ENCODE peak calls at places on chromosomes 12 and 14, in nine cellular contexts. J, F, E, V, L, Z, R, U and X are unnamed samples.
A peak's percentile ranks its signal among the peaks of the same experiment; 100 is the strongest.

GRCh38 chr14:68736519-68736918 is 56.3 kb downstream of the ZFP36L1 start:
- DNase-seq in J (no peak), F (no peak), E (no peak), V (no peak), L (no peak), Z (no peak), R (no peak), U (no peak), X (no peak)

GRCh38 chr14:80223696-80224465 is 12.6 kb upstream of the DIO2 start:
- DNase-seq in J (no peak), F (no peak), E (no peak), V (no peak), L (no peak), Z (no peak), R (no peak), U (no peak), X (no peak)

GRCh38 chr14:76293923-76294322 is 82.0 kb upstream of the ESRRB start:
- DNase-seq in J (no peak), F (peak; percentile 49), E (no peak), V (no peak), L (no peak), Z (no peak), R (no peak), U (no peak), X (no peak)

GRCh38 chr12:98329589-98329988 is 185.8 kb upstream of the TMPO start:
- DNase-seq in J (no peak), F (no peak), E (no peak), V (no peak), L (no peak), Z (no peak), R (no peak), U (no peak), X (no peak)

GRCh38 chr12:78189656-78190055 is 359.0 kb downstream of the NAV3 start:
- DNase-seq in J (no peak), F (no peak), E (no peak), V (no peak), L (no peak), Z (no peak), R (no peak), U (no peak), X (no peak)

GRCh38 chr12:10919809-10920208 is 9.2 kb upstream of the PRH2 start:
- DNase-seq in J (no peak), F (no peak), E (no peak), V (no peak), L (no peak), Z (no peak), R (no peak), U (no peak), X (no peak)

GRCh38 chr12:18805516-18806248 is 67.8 kb downstream of the CAPZA3 start:
- DNase-seq in J (no peak), F (no peak), E (no peak), V (no peak), L (no peak), Z (no peak), R (peak; percentile 61), U (no peak), X (no peak)

GRCh38 chr12:28088566-28089277 is 101.5 kb upstream of the CCDC91 start:
- DNase-seq in J (no peak), F (no peak), E (no peak), V (no peak), L (no peak), Z (no peak), R (no peak), U (no peak), X (no peak)

GRCh38 chr14:68718033-68718725 is 74.7 kb downstream of the ZFP36L1 start:
- DNase-seq in J (no peak), F (no peak), E (no peak), V (no peak), L (no peak), Z (no peak), R (no peak), U (no peak), X (no peak)

GRCh38 chr14:101954501-101954900 is 9.9 kb upstream of the DYNC1H1 start:
- DNase-seq in J (peak; percentile 10), F (no peak), E (no peak), V (no peak), L (no peak), Z (no peak), R (no peak), U (no peak), X (no peak)

DNA sequence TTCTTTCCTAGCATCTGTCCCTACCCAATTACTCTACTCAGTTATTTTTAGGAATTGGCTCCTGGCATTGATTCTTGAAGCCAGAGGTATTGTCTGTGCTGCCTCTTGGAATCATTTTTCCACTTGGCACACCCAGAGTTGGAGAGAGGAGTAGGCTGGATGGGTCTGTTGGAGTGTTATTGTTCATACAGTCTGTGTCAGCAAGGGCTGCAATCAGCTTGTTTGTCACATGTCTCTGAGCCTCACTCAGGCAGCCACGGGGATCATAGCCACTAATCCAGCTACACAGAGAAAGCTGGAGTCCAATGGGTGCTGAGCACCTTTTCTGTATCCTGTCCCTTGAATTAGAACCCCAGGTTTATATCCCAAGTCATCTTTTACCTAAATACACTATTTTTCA is 176.0 kb upstream of the DYRK2 start:
- DNase-seq in J (no peak), F (no peak), E (no peak), V (no peak), L (no peak), Z (no peak), R (no peak), U (no peak), X (no peak)
- H3K27ac ChIP-seq in J (no peak overlapping the region), F (no peak overlapping the region), E (peak overlapping the region; percentile 11), V (no peak overlapping the region), L (no peak overlapping the region), Z (no peak overlapping the region), R (no peak overlapping the region), U (no peak overlapping the region), X (no peak overlapping the region)

GRCh38 chr14:93114713-93115068 is 1.0 kb downstream of the ITPK1 start:
- DNase-seq in J (peak; percentile 59), F (no peak), E (no peak), V (no peak), L (peak; percentile 79), Z (no peak), R (no peak), U (no peak), X (no peak)

GRCh38 chr14:93113678-93114067 is 2.1 kb downstream of the ITPK1 start:
- DNase-seq in J (no peak), F (no peak), E (no peak), V (no peak), L (no peak), Z (no peak), R (peak; percentile 52), U (no peak), X (no peak)

GRCh38 chr14:93110856-93111419 is 4.8 kb downstream of the ITPK1 start:
- DNase-seq in J (no peak), F (no peak), E (no peak), V (no peak), L (no peak), Z (no peak), R (no peak), U (no peak), X (no peak)

GRCh38 chr14:93114068-93114710 is 1.5 kb downstream of the ITPK1 start:
- DNase-seq in J (no peak), F (no peak), E (no peak), V (peak; percentile 5), L (peak; percentile 72), Z (no peak), R (no peak), U (no peak), X (no peak)

GRCh38 chr14:93112891-93113677 is 2.6 kb downstream of the ITPK1 start:
- DNase-seq in J (peak; percentile 85), F (peak; percentile 94), E (peak; percentile 92), V (peak; percentile 68), L (no peak), Z (peak; percentile 83), R (peak; percentile 77), U (peak; percentile 83), X (peak; percentile 97)
- H3K4me1 ChIP-seq in J (peaks cover 52% of the 10 kb centered on the region), F (peaks cover 31% of the 10 kb centered on the region), E (peaks cover 58% of the 10 kb centered on the region), V (peaks cover 38% of the 10 kb centered on the region), L (peaks cover 6% of the 10 kb centered on the region), Z (peaks cover 5% of the 10 kb centered on the region), R (peaks cover 6% of the 10 kb centered on the region), U (peaks cover 44% of the 10 kb centered on the region), X (peaks cover 75% of the 10 kb centered on the region)

GRCh38 chr12:123512838-123513665 is 20.5 kb downstream of the RILPL1 start:
- DNase-seq in J (peak; percentile 51), F (no peak), E (no peak), V (no peak), L (no peak), Z (no peak), R (peak; percentile 46), U (no peak), X (no peak)
- H3K27ac ChIP-seq in J (peak overlapping the region; percentile 26), F (no peak overlapping the region), E (no peak overlapping the region), V (no peak overlapping the region), L (no peak overlapping the region), Z (peak overlapping the region; percentile 67), R (no peak overlapping the region), U (peak overlapping the region; percentile 19), X (no peak overlapping the region)

DNA sequence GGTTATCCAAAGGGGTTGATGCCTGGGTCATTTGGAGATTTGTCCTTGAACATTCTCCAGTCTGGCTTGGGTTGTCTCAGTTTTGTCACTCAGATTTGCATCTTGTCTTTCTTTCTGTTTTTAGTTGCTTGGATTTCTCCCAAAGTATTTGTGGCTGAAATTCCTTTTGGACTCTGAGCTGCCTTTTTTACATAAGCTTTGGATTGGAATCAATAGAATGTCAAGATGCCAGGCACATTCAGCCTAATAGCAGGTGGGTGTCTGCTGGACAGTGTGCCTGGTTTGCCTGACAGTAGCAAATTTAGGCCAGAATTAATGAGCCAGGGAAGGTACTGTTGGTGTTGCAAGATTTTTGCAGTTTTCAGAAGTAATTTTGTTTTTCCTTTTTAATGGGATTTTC is 50.0 kb downstream of the FLRT2 start:
- DNase-seq in J (no peak), F (no peak), E (no peak), V (no peak), L (no peak), Z (no peak), R (no peak), U (no peak), X (no peak)
- H3K4me1 ChIP-seq in J (no peaks in the 10 kb centered on the region), F (peaks cover 18% of the 10 kb centered on the region), E (no peaks in the 10 kb centered on the region), V (no peaks in the 10 kb centered on the region), L (no peaks in the 10 kb centered on the region), Z (peaks cover 3% of the 10 kb centered on the region), R (peaks cover 3% of the 10 kb centered on the region), U (no peaks in the 10 kb centered on the region), X (no peaks in the 10 kb centered on the region)

DNA sequence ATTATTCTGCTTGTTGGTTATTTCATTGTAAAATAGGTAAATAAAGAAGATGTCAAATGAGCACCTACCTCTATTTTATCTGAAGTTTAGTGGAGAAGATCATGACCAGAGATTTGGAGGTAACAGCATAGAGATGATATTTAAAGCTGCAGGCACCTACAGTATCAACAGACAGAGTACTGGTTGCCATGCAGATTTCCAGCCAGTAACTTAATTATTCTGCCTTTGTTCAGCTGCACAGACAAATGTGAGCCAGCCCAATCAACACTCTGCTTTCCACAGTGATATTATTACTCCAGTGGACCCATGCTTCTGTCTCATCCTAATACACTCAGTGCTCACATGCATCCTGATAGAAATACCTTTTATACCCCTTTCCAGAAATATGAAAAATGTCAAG is 348.5 kb upstream of the RGS6 start:
- DNase-seq in J (no peak), F (no peak), E (no peak), V (no peak), L (no peak), Z (no peak), R (no peak), U (no peak), X (no peak)
- H3K27ac ChIP-seq in J (no peak overlapping the region), F (no peak overlapping the region), E (no peak overlapping the region), V (no peak overlapping the region), L (no peak overlapping the region), Z (no peak overlapping the region), R (no peak overlapping the region), U (no peak overlapping the region), X (no peak overlapping the region)